ENCODE peak calls at places on chromosomes 16 and 17, in eight cellular contexts. B, D, V, R, J, N, Y and X are unnamed samples.

GRCh38 chr17:19346351-19347255 is 15.9 kb downstream of the B9D1 start:
- DNase-seq in B (peak; percentile 92), D (no peak), V (peak; percentile 81), R (no peak), J (no peak), N (no peak), Y (peak; percentile 57), X (no peak)

GRCh38 chr17:78873519-78874340 is 29.3 kb downstream of the CEP295NL start:
- DNase-seq in B (no peak), D (no peak), V (no peak), R (no peak), J (no peak), N (no peak), Y (no peak), X (no peak)

GRCh38 chr16:68146583-68146982 is 61.4 kb downstream of the NFATC3 start:
- DNase-seq in B (peak; percentile 72), D (no peak), V (no peak), R (no peak), J (no peak), N (no peak), Y (no peak), X (no peak)

GRCh38 chr17:33486135-33486886 is 193.2 kb upstream of the ASIC2 start:
- DNase-seq in B (no peak), D (no peak), V (no peak), R (no peak), J (no peak), N (no peak), Y (no peak), X (no peak)

GRCh38 chr16:20806168-20807050 is at the start of the genes ERI2 and REXO5:
- DNase-seq in B (peak; percentile 96), D (peak; percentile 89), V (peak; percentile 95), R (peak; percentile 94), J (peak; percentile 92), N (peak; percentile 96), Y (peak; percentile 80), X (peak; percentile 93)

GRCh38 chr17:28041844-28042656 is 427 bp upstream of the NLK start:
- DNase-seq in B (no peak), D (no peak), V (no peak), R (no peak), J (no peak), N (no peak), Y (no peak), X (no peak)

GRCh38 chr17:1077536-1078061 is 80.7 kb downstream of the TIMM22 start:
- DNase-seq in B (no peak), D (no peak), V (no peak), R (no peak), J (no peak), N (peak; percentile 20), Y (no peak), X (no peak)

GRCh38 chr16:4860727-4861342 is 13.6 kb downstream of the UBN1 start:
- DNase-seq in B (no peak), D (no peak), V (no peak), R (no peak), J (no peak), N (no peak), Y (no peak), X (no peak)

GRCh38 chr17:62650587-62650986 is 23.1 kb downstream of the MRC2 start:
- DNase-seq in B (no peak), D (no peak), V (no peak), R (no peak), J (peak; percentile 12), N (no peak), Y (no peak), X (no peak)

GRCh38 chr17:21538615-21539014 is 153.7 kb upstream of the KCNJ18 start:
- DNase-seq in B (no peak), D (no peak), V (no peak), R (no peak), J (no peak), N (no peak), Y (no peak), X (no peak)

GRCh38 chr17:82589851-82590180 is 58.4 kb downstream of the WDR45B start:
- DNase-seq in B (no peak), D (no peak), V (no peak), R (no peak), J (peak; percentile 25), N (no peak), Y (no peak), X (no peak)

GRCh38 chr16:65413861-65414260 is 292.0 kb upstream of the CDH11 start:
- DNase-seq in B (no peak), D (no peak), V (no peak), R (no peak), J (no peak), N (no peak), Y (no peak), X (no peak)

GRCh38 chr16:5064915-5065314 is 841 bp downstream of the C16orf89 start:
- DNase-seq in B (no peak), D (no peak), V (no peak), R (no peak), J (peak; percentile 82), N (peak; percentile 59), Y (no peak), X (no peak)

GRCh38 chr17:47982645-47983440 is 11.9 kb downstream of the CDK5RAP3 start:
- DNase-seq in B (no peak), D (no peak), V (no peak), R (no peak), J (no peak), N (no peak), Y (no peak), X (no peak)

GRCh38 chr17:80861892-80862291 is 129.7 kb upstream of the CHMP6 start:
- DNase-seq in B (peak; percentile 16), D (peak; percentile 30), V (no peak), R (peak; percentile 30), J (peak; percentile 28), N (peak; percentile 31), Y (no peak), X (peak; percentile 36)

GRCh38 chr16:77991701-77992100 is 30.6 kb upstream of the CLEC3A start:
- DNase-seq in B (no peak), D (no peak), V (no peak), R (no peak), J (no peak), N (no peak), Y (no peak), X (no peak)

GRCh38 chr17:49730078-49730786 is 22.5 kb upstream of the SLC35B1 start:
- DNase-seq in B (peak; percentile 93), D (no peak), V (peak; percentile 66), R (no peak), J (peak; percentile 52), N (peak; percentile 41), Y (no peak), X (no peak)

GRCh38 chr17:9363440-9364350 is 211.9 kb downstream of the STX8 start:
- DNase-seq in B (peak; percentile 31), D (no peak), V (no peak), R (no peak), J (no peak), N (no peak), Y (no peak), X (no peak)

GRCh38 chr16:49890876-49891275 is 35.0 kb upstream of the ZNF423 start:
- DNase-seq in B (peak; percentile 9), D (peak; percentile 57), V (no peak), R (no peak), J (no peak), N (peak; percentile 85), Y (no peak), X (peak; percentile 25)
- TF ChIP-seq CTCF in B (peak; percentile 32), D (peak; percentile 42), V (peak; percentile 26), R (peak; percentile 40), J (no peak), N (peak; percentile 47), Y (no peak), X (peak; percentile 12)

GRCh38 chr16:49000594-49000993 is 281.0 kb downstream of the CBLN1 start:
- DNase-seq in B (no peak), D (no peak), V (no peak), R (no peak), J (no peak), N (no peak), Y (no peak), X (peak; percentile 16)
- TF ChIP-seq CTCF in B (peak; percentile 36), D (peak; percentile 98), V (peak; percentile 64), R (peak; percentile 76), J (peak; percentile 37), N (peak; percentile 31), Y (no peak), X (peak; percentile 75)

GRCh38 chr16:87392823-87393679 is 915 bp downstream of the MAP1LC3B start:
- DNase-seq in B (peak; percentile 47), D (peak; percentile 53), V (peak; percentile 53), R (peak; percentile 29), J (peak; percentile 78), N (peak; percentile 74), Y (no peak), X (peak; percentile 61)
- TF ChIP-seq CTCF in B (peak; percentile 31), D (no peak), V (no peak), R (no peak), J (peak; percentile 34), N (no peak), Y (no peak), X (no peak)

GRCh38 chr17:3447625-3448024 is 14.0 kb upstream of the OR1E2 start:
- DNase-seq in B (peak; percentile 19), D (peak; percentile 12), V (no peak), R (no peak), J (no peak), N (no peak), Y (no peak), X (no peak)
- TF ChIP-seq CTCF in B (no peak), D (no peak), V (no peak), R (no peak), J (no peak), N (no peak), Y (no peak), X (no peak)

GRCh38 chr16:9012848-9013507 is 49.3 kb upstream of the USP7 start:
- DNase-seq in B (peak; percentile 11), D (peak; percentile 50), V (no peak), R (peak; percentile 44), J (no peak), N (no peak), Y (no peak), X (peak; percentile 60)
- TF ChIP-seq CTCF in B (no peak), D (peak; percentile 10), V (peak; percentile 41), R (peak; percentile 38), J (no peak), N (no peak), Y (no peak), X (no peak)

DNA sequence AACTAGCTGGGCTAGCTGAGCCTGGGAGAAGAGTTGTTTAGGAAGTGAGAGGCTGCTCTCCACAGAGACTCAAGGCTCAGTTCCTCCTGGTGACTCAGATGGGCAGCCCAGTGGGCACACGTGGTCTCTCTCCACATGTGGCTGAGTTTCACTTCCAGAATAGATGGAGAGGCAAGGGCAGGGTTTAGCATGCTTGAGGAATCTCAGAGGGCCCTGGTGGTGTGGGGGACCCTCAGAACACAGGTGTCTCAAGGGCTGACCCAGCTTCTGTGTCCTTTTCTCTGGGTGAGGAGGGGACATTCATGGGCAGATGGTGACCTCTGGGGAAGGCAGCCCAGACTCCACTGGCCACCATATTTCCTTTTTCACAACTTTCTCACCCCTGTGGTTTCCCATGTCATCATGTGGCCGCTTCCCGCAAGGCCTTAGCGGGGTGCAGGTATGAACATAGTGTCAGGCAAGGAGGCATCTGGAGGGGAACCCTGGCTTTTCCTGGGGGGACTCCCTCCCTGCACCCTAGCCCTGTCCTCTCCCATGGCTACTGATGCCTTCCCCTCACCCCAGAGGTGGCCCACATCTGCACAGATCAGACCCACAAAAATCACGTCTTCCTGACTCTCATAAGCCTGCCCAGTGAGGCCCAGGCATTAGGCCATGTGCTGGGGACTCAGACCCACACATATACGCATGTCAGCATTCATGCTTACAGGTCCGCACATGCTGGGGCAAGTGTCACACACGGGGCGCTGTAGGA is 3.3 kb downstream of the GRN start:
- DNase-seq in B (no peak), D (no peak), V (peak; percentile 45), R (no peak), J (peak; percentile 76), N (no peak), Y (peak; percentile 89), X (no peak)
- TF ChIP-seq CTCF in B (no peak), D (no peak), V (no peak), R (no peak), J (no peak), N (no peak), Y (no peak), X (no peak)